ENCODE peak calls at places on chromosomes 3 and 15, in five cellular contexts. M is PC-3, A is aorta, O is thoracic aorta, S is heart left ventricle. I is an unnamed sample. For H3K27me3, the result is how much of the 10 kb centered on the place peaks cover.

GRCh38 chr3:58203541-58203940 is 7.2 kb downstream of the DNASE1L3 start:
- DNase-seq in M (no peak), A (no peak), O (no peak), S (no peak), I (no peak)

GRCh38 chr3:132160218-132160617 is 125.4 kb upstream of the CPNE4 start:
- DNase-seq in M (no peak), A (no peak), O (no peak), S (no peak), I (peak)

GRCh38 chr3:110810356-110810755 is 261.3 kb upstream of the NECTIN3 start:
- DNase-seq in M (peak), A (no peak), O (no peak), S (no peak), I (no peak)

GRCh38 chr3:66997560-66998074 is 490 bp upstream of the KBTBD8 start:
- DNase-seq in M (no peak), A (no peak), O (no peak), S (peak), I (peak)

GRCh38 chr15:77959094-77959879 is 118.2 kb downstream of the TBC1D2B start:
- DNase-seq in M (peak), A (peak), O (no peak), S (peak), I (peak)

GRCh38 chr15:67838789-67839332 is 984 bp downstream of the RNU6-1 start:
- DNase-seq in M (peak), A (peak), O (no peak), S (peak), I (no peak)

GRCh38 chr3:196660381-196661166 is 21.1 kb downstream of the NRROS start:
- DNase-seq in M (peak), A (no peak), O (no peak), S (no peak), I (no peak)

GRCh38 chr3:31880020-31880419 is 101.0 kb downstream of the OSBPL10 start:
- DNase-seq in M (peak), A (no peak), O (no peak), S (no peak), I (no peak)

GRCh38 chr3:100047455-100048141 is 66.7 kb downstream of the FILIP1L start:
- DNase-seq in M (peak), A (no peak), O (no peak), S (no peak), I (peak)

GRCh38 chr15:66595937-66596545 is 30.2 kb upstream of the LCTL start:
- DNase-seq in M (peak), A (no peak), O (no peak), S (no peak), I (no peak)

GRCh38 chr3:36911990-36912804 is 32.7 kb downstream of the TRANK1 start:
- DNase-seq in M (peak), A (no peak), O (no peak), S (no peak), I (no peak)

GRCh38 chr3:183434503-183434902 is 6.1 kb upstream of the MCF2L2 start:
- DNase-seq in M (no peak), A (no peak), O (no peak), S (no peak), I (no peak)
- H3K27me3 ChIP-seq in M (under half), A (under half), O (under half), S (under half), I (under half)

GRCh38 chr3:42499478-42499871 is 3.0 kb upstream of the VIPR1 start:
- DNase-seq in M (no peak), A (peak), O (no peak), S (no peak), I (no peak)
- H3K27me3 ChIP-seq in M (under half), A (under half), O (under half), S (under half), I (under half)

GRCh38 chr15:35061171-35062163 is 23.6 kb downstream of the NANOGP8 start:
- DNase-seq in M (peak), A (no peak), O (no peak), S (no peak), I (peak)
- H3K27me3 ChIP-seq in M (under half), A (under half), O (under half), S (under half), I (under half)

DNA sequence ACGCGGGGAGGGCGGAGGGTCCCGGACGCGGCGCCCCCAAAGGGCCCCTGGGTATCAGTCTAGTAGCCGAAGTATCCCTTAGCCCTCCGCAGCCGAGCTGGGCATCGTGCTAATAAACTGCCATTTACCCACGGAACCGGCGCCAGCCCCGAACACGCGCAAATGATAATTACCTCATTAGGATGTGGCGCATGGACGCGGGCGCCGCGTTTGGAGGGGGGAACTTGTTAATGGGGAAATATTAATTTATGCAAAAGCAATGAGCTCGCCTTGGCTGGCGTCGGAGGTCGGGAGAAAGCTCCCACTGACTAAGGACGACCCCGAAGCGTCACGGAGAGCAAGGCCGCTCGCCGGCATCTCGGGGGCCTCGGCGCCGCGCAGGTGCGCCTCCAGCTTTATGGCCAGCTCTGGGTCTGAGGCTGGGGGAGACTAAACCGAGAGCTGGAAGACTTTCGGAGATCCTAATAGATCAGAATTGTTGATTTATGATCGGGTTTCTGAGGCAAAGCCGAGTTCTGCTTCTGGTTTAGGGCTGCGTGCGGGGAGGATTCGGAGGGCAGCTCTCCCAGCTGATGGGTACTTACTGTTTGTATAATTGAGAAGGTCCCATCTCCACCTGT is 474 bp upstream of the FEZF2 start:
- DNase-seq in M (no peak), A (no peak), O (no peak), S (no peak), I (no peak)
- H3K27me3 ChIP-seq in M (under half), A (under half), O (under half), S (half or more), I (under half)

GRCh38 chr3:195004512-195005250 is 266.3 kb downstream of the XXYLT1 start:
- DNase-seq in M (no peak), A (no peak), O (no peak), S (no peak), I (no peak)
- H3K27me3 ChIP-seq in M (under half), A (under half), O (under half), S (under half), I (under half)

GRCh38 chr15:55738715-55739114 is 4.2 kb downstream of the PRTG start:
- DNase-seq in M (no peak), A (no peak), O (no peak), S (no peak), I (no peak)
- H3K27me3 ChIP-seq in M (under half), A (under half), O (under half), S (under half), I (under half)

DNA sequence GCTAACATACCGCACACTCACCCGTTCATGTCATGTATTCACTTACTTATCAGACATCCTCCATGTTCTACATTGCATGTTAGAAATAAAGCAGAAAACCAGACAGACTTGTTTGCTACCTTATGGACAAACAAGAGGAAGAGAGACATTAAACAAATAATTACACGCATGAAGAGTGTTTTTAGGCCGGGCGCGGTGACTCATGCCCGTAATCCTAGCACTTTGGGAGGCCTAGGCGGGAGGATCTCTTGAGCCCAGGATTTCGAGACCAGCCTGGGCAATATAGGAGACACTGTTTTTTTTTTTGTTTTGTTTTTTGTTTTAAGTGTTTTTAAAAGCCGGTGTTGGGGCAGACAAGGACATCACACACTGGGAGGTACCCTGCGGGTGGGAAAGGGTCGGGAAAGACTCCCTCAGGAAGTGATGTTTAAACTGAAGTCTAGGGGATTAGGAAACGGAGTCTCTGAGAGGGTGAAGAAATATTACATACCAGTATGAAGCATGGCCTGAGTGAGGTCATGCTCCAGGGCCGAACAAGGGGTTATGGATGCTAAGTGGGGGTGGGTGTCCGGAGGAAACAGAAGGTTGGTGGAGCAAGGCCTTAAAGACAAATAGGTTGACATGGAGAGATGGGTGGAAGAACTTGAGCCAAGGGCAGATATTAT is 2.1 kb upstream of the USP3 start:
- DNase-seq in M (peak), A (no peak), O (no peak), S (peak), I (peak)
- H3K27me3 ChIP-seq in M (under half), A (under half), O (under half), S (under half), I (under half)

I was measured in MG63.